ENCODE peak calls at places on chromosomes 16 and 17, in seven cellular contexts. O is PC-9, I is GM23338, N is testis, W is upper lobe of right lung, H is cardiac muscle cell, A is endothelial cell of umbilical vein. Q is an unnamed sample.

GRCh38 chr17:77400445-77400870 is 259.7 kb downstream of the SEC14L1 start:
- DNase-seq in O (no peak), I (peak; percentile 71), N (no peak), W (no peak), H (peak; percentile 44), A (peak; percentile 58), Q (peak; percentile 38)

GRCh38 chr16:51152691-51153261 is 1.7 kb upstream of the SALL1 start:
- DNase-seq in O (no peak), I (peak; percentile 71), N (no peak), W (no peak), H (no peak), A (no peak), Q (no peak)

GRCh38 chr17:17781591-17782424 is 55.0 kb downstream of the SREBF1 start:
- DNase-seq in O (no peak), I (peak; percentile 79), N (peak; percentile 83), W (peak; percentile 83), H (peak; percentile 62), A (peak; percentile 20), Q (peak; percentile 12)

GRCh38 chr16:69049146-69049545 is 56.3 kb upstream of the HAS3 start:
- DNase-seq in O (no peak), I (no peak), N (no peak), W (no peak), H (peak; percentile 69), A (no peak), Q (peak; percentile 58)

GRCh38 chr17:78284146-78284545 is 52.7 kb downstream of the TMEM235 start:
- DNase-seq in O (no peak), I (no peak), N (no peak), W (no peak), H (peak; percentile 93), A (no peak), Q (peak; percentile 24)

GRCh38 chr16:80894091-80894490 is 89.7 kb upstream of the CDYL2 start:
- DNase-seq in O (no peak), I (no peak), N (no peak), W (no peak), H (peak; percentile 63), A (no peak), Q (no peak)

GRCh38 chr16:50692999-50693781 is at the start of gene NOD2:
- DNase-seq in O (no peak), I (peak; percentile 68), N (no peak), W (no peak), H (peak; percentile 29), A (no peak), Q (no peak)

GRCh38 chr16:2487517-2487842 is 12.6 kb downstream of the TBC1D24 start:
- DNase-seq in O (no peak), I (no peak), N (no peak), W (no peak), H (no peak), A (no peak), Q (no peak)

GRCh38 chr17:40564883-40565744 is at the start of gene CCR7:
- DNase-seq in O (no peak), I (no peak), N (no peak), W (peak; percentile 45), H (no peak), A (no peak), Q (no peak)

DNA sequence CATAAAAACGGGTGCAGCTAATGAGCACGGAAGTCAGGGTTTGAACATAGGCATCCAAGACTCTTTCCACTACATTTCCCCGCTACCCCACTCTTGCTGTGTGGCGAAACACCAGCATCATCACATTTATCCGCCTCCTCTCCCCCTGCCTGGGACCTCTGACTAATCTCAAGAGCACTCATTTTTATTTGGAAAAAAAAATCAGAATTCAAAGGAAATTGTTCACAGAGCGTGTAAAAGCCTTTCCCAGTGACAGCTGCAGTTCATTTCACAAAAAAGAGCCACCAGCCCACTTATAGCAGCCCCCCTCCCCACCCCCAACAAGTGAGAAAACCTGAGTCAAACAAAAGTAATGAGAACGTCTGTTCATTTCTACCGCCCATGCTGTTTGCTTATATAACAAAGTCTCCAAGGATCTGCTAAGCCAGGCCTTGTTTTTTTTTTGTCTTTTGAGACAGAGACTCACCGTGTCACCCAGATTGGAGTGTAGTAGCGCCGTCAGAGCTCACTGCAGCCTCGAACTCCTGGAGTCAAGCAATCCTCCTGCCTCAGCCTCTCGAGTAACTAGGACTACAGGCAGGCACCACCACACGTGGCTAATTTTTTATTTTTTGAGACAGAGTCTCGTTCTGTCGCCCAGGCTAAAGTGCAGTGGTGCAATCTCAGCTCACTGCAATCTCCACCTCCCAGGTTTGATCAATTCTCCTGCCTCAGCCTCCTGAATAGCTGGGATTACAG is 48.3 kb upstream of the HAPSTR1 start:
- DNase-seq in O (no peak), I (no peak), N (no peak), W (no peak), H (peak; percentile 66), A (no peak), Q (peak; percentile 67)
- H3K27ac ChIP-seq in O (no peak overlapping the region), I (no peak overlapping the region), N (no peak overlapping the region), W (no peak overlapping the region), H (no peak overlapping the region), A (no peak overlapping the region), Q (peak overlapping the region; percentile 59)

GRCh38 chr17:61413654-61414133 is 14.1 kb downstream of the TBX2 start:
- DNase-seq in O (no peak), I (no peak), N (no peak), W (no peak), H (no peak), A (no peak), Q (no peak)
- H3K4me3 ChIP-seq in O (no peak overlapping the region), I (peak overlapping the region; percentile 77), N (no peak overlapping the region), W (peak overlapping the region; percentile 73), H (no peak overlapping the region), A (no peak overlapping the region), Q (no peak overlapping the region)

DNA sequence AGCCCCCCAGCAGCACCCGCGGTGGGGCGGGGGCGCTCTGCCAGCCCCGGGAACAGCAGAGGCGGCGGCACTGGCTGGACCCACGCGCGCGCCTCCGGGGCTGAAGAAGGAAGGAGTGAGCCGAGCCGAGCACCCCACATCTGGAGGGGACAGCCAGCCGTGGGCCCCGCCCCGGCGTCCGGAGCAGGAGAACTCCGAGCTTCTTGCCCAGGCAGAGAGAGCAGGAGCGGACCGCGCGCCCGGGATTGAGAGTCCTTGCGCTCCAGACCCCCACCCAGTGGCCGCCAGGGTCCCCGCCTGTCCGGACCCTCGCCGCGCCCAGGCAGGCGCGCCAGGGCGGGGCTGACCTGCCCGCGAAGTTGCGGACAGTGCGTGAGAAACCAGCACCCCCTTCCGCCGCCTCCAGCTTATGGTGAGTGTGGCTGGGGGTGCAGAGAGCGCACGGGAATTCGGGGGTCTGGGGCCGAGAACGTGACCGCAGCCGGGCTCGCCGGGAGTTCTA is 921.9 kb upstream of the EEF2KMT start:
- DNase-seq in O (no peak), I (peak; percentile 60), N (no peak), W (no peak), H (no peak), A (no peak), Q (no peak)
- H3K27ac ChIP-seq in O (no peak overlapping the region), I (no peak overlapping the region), N (no peak overlapping the region), W (no peak overlapping the region), H (no peak overlapping the region), A (no peak overlapping the region), Q (no peak overlapping the region)

DNA sequence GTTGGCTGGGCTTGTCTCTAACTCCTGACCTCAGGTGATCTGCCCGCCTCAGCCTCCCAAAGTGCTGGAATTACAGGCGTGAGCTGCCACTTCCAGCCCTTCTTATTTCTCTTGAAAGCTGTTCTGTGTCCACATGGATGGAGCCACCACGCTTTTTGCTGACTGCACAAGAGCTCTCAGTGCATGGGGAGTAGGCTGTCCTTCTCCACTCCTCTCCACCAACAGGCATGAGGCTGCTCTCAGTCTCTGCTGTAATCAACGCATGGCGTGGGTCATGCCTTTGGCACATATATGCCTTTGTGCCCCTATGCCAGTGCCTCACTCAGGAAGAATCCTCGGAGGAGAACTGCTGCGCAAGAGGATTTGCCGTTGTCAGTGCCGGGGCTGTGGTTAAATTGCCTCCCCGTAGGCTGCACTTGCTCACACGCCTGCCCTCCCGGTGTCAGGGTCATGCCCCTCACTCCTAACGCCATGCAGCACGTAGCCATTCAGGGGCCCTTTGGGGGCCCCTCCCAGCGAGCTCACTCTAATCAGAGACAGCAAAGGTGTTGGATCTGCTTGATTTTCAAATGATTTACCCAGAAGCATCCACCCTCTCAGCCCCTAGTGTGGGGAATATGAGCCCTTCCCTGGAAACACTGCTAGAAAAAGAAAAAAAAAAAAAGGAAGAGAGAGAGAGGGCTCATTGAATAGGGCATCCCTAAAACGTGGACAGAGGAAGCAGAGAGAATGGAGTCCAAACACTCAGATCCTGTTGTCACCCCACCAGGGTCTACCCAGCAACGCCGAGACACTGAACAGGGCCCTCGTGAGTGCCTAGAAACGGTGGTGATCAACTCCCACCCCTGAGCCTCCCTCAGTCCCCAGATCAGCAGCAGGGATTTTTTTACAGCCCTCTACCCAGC is 47.5 kb upstream of the ZCCHC14 start:
- DNase-seq in O (no peak), I (no peak), N (no peak), W (no peak), H (no peak), A (no peak), Q (no peak)
- H3K4me3 ChIP-seq in O (no peak overlapping the region), I (no peak overlapping the region), N (no peak overlapping the region), W (no peak overlapping the region), H (no peak overlapping the region), A (no peak overlapping the region), Q (peak overlapping the region; percentile 26)

GRCh38 chr17:32699247-32699646 is 177.7 kb downstream of the MYO1D start:
- DNase-seq in O (no peak), I (no peak), N (no peak), W (no peak), H (no peak), A (no peak), Q (no peak)
- H3K27ac ChIP-seq in O (no peak overlapping the region), I (no peak overlapping the region), N (no peak overlapping the region), W (no peak overlapping the region), H (no peak overlapping the region), A (no peak overlapping the region), Q (no peak overlapping the region)

GRCh38 chr16:85663891-85664321 is 24.8 kb downstream of the GINS2 start:
- DNase-seq in O (no peak), I (no peak), N (peak; percentile 63), W (no peak), H (no peak), A (no peak), Q (no peak)
- H3K4me3 ChIP-seq in O (no peak overlapping the region), I (no peak overlapping the region), N (no peak overlapping the region), W (no peak overlapping the region), H (no peak overlapping the region), A (no peak overlapping the region), Q (no peak overlapping the region)

GRCh38 chr16:70746040-70746707 is 54.8 kb downstream of the VAC14 start:
- DNase-seq in O (peak; percentile 48), I (no peak), N (peak; percentile 87), W (peak; percentile 88), H (peak; percentile 84), A (peak; percentile 36), Q (peak; percentile 73)
- H3K27ac ChIP-seq in O (peak overlapping the region; percentile 98), I (no peak overlapping the region), N (no peak overlapping the region), W (peak overlapping the region; percentile 86), H (no peak overlapping the region), A (peak overlapping the region; percentile 41), Q (peak overlapping the region; percentile 63)

DNA sequence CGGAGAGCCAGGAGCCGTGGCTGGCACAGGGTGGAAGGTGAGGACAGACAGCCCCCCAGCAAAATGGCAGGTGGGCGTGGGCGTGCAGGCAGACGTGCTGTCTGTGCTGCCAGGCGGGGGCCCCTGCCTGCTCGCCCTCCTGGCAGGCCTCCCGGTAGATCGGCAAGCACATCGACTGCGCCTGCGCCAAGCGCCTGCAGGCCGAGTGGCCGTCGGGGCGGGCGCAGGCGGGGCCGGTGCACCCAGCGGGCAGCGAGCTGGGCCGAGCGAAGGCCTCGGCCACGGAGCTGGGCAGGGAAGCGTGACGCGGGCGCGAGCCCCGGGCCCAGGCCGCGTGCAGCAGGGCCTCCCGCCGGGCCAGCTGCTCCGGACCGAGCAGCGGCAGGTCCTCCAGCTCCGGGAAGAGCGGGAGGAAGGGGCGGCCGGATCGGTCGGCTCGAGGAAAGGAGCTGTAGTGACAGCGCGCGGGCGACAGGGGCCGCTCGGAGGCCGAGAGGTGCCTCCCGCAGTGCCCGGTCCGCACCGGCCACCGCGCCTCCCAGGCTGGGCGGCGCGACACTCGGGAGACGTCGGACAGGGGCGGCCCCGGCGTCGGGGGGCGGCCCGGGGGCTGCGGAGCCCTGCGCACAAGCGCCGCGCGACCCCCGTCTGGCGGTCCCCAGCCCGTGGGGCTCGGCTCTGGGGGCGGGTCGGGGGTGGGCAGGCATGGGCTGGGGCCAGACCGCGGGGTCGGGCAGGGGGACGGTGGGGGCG is 16.9 kb downstream of the GRIN2C start:
- DNase-seq in O (peak; percentile 52), I (peak; percentile 89), N (peak; percentile 79), W (peak; percentile 92), H (peak; percentile 73), A (peak; percentile 82), Q (peak; percentile 16)
- H3K4me3 ChIP-seq in O (peak overlapping the region; percentile 52), I (peak overlapping the region; percentile 52), N (peak overlapping the region; percentile 18), W (peak overlapping the region; percentile 48), H (peak overlapping the region; percentile 23), A (no peak overlapping the region), Q (no peak overlapping the region)

Q was measured in brain microvascular endothelial cell.